ENCODE peak calls at places on chromosome 9, in six cellular contexts. Q is right lobe of liver, I is IMR-90, U is Caco-2, F is A673, L is esophagus squamous epithelium. E is an unnamed sample.

GRCh38 chr9:18534611-18535010 is 60.7 kb downstream of the ADAMTSL1 start:
- DNase-seq in U (no peak), Q (no peak), L (no peak), F (no peak), I (no peak), E (no peak)

GRCh38 chr9:16627967-16628366 is 242.5 kb downstream of the BNC2 start:
- DNase-seq in L (no peak), F (peak; percentile 7), Q (no peak), U (no peak), I (peak; percentile 96), E (no peak)

GRCh38 chr9:29212590-29213373 is 1639.5 kb upstream of the C9orf72 start:
- DNase-seq in Q (peak; percentile 35), L (no peak), U (no peak), I (no peak), F (peak; percentile 74), E (peak; percentile 41)

GRCh38 chr9:32069169-32069813 is 315.2 kb upstream of the ACO1 start:
- DNase-seq in F (peak; percentile 22), I (no peak), L (no peak), U (peak; percentile 14), Q (no peak), E (no peak)

GRCh38 chr9:5478214-5478613 is 27.9 kb downstream of the CD274 start:
- DNase-seq in Q (no peak), L (no peak), F (no peak), I (no peak), U (no peak), E (no peak)

GRCh38 chr9:91101598-91102168 is 260.0 kb downstream of the AUH start:
- DNase-seq in L (no peak), Q (no peak), U (no peak), F (no peak), I (no peak), E (no peak)

GRCh38 chr9:5817776-5818336 is 15.1 kb downstream of the ERMP1 start:
- DNase-seq in L (no peak), F (no peak), U (peak; percentile 47), I (peak; percentile 73), Q (no peak), E (no peak)

GRCh38 chr9:27749838-27750237 is 176.6 kb upstream of the C9orf72 start:
- DNase-seq in I (no peak), Q (no peak), L (no peak), F (no peak), U (no peak), E (no peak)

GRCh38 chr9:83967083-83967482 is 12.9 kb downstream of the HNRNPK start:
- DNase-seq in L (no peak), F (no peak), Q (no peak), I (no peak), U (no peak), E (no peak)

GRCh38 chr9:106557996-106558667 is 304.8 kb upstream of the ZNF462 start:
- DNase-seq in U (no peak), L (no peak), F (no peak), I (no peak), Q (peak; percentile 67), E (no peak)

GRCh38 chr9:28598396-28598795 is 1025.1 kb upstream of the C9orf72 start:
- DNase-seq in U (no peak), I (no peak), Q (no peak), L (no peak), F (no peak), E (no peak)

GRCh38 chr9:134992755-134993124 is 75.0 kb upstream of the FCN1 start:
- DNase-seq in I (no peak), U (no peak), F (peak; percentile 87), Q (no peak), L (no peak), E (no peak)

GRCh38 chr9:81195206-81195605 is 494.1 kb downstream of the TLE1 start:
- DNase-seq in F (no peak), I (no peak), Q (no peak), U (no peak), L (no peak), E (no peak)

GRCh38 chr9:93280661-93281259 is 96.8 kb downstream of the WNK2 start:
- DNase-seq in U (no peak), Q (no peak), I (no peak), L (no peak), F (no peak), E (no peak)

GRCh38 chr9:33265211-33265885 is 499 bp downstream of the CHMP5 start:
- DNase-seq in F (no peak), Q (no peak), I (no peak), L (no peak), U (no peak), E (no peak)

GRCh38 chr9:71891557-71892189 is 19.3 kb downstream of the ABHD17B start:
- DNase-seq in F (no peak), L (no peak), Q (no peak), I (no peak), U (no peak), E (no peak)

GRCh38 chr9:101437806-101438232 is 2.2 kb upstream of the ALDOB start:
- DNase-seq in I (no peak), L (no peak), U (no peak), F (no peak), Q (peak; percentile 90), E (no peak)

GRCh38 chr9:5626727-5627634 is 1.9 kb upstream of the RIC1 start:
- DNase-seq in L (no peak), U (no peak), F (peak; percentile 86), I (peak; percentile 69), Q (no peak), E (peak; percentile 78)

GRCh38 chr9:86330186-86330585 is 24.0 kb downstream of the TUT7 start:
- DNase-seq in L (no peak), F (no peak), Q (no peak), U (no peak), I (no peak), E (no peak)

GRCh38 chr9:3337515-3337914 is 188.3 kb downstream of the RFX3 start:
- DNase-seq in U (no peak), I (peak; percentile 79), Q (no peak), L (no peak), F (no peak), E (no peak)

GRCh38 chr9:94011134-94011533 is 56.0 kb upstream of the BARX1 start:
- DNase-seq in L (no peak), U (no peak), Q (no peak), F (no peak), I (no peak), E (no peak)

GRCh38 chr9:37446401-37446800 is 18.8 kb downstream of the ZBTB5 start:
- DNase-seq in U (no peak), L (no peak), F (no peak), I (no peak), Q (no peak), E (no peak)

GRCh38 chr9:133728856-133729645 is 9.1 kb downstream of the SARDH start:
- DNase-seq in U (no peak), Q (peak; percentile 27), I (no peak), F (no peak), L (no peak), E (no peak)

GRCh38 chr9:124248066-124248465 is 9.7 kb upstream of the NEK6 start:
- DNase-seq in L (no peak), Q (no peak), F (no peak), U (no peak), I (no peak), E (no peak)

GRCh38 chr9:109801484-109801883 is 21.5 kb downstream of the PALM2AKAP2 start:
- DNase-seq in Q (peak; percentile 74), F (no peak), I (no peak), U (no peak), L (no peak), E (no peak)

GRCh38 chr9:122036988-122037387 is 56.1 kb downstream of the TTLL11 start:
- DNase-seq in L (no peak), U (no peak), I (peak; percentile 68), Q (no peak), F (peak; percentile 69), E (no peak)

GRCh38 chr9:17003576-17004240 is 131.1 kb upstream of the CNTLN start:
- DNase-seq in L (no peak), Q (no peak), U (no peak), F (no peak), I (peak; percentile 83), E (no peak)

GRCh38 chr9:121699271-121700164 is 48.1 kb downstream of the DAB2IP start:
- DNase-seq in F (peak; percentile 56), I (peak; percentile 55), L (no peak), U (peak; percentile 42), Q (peak; percentile 67), E (peak; percentile 77)

GRCh38 chr9:131722260-131722659 is 17.6 kb downstream of the RAPGEF1 start:
- DNase-seq in U (no peak), I (no peak), Q (no peak), L (no peak), F (no peak), E (no peak)

GRCh38 chr9:128438343-128439109 is 17.3 kb upstream of the ODF2 start:
- DNase-seq in Q (peak; percentile 89), F (peak; percentile 89), I (peak; percentile 67), L (no peak), U (peak; percentile 88), E (peak; percentile 89)
- TF ChIP-seq CTCF in Q (peak; percentile 95), F (peak; percentile 97), I (peak; percentile 79), L (peak; percentile 95), U (peak; percentile 93), E (peak; percentile 98)

GRCh38 chr9:120439147-120439546 is 140.8 kb downstream of the CDK5RAP2 start:
- DNase-seq in U (peak; percentile 43), F (peak; percentile 23), I (peak; percentile 23), L (no peak), Q (no peak), E (no peak)
- TF ChIP-seq CTCF in U (peak; percentile 66), F (peak; percentile 67), I (peak; percentile 54), L (no peak), Q (peak; percentile 50), E (no peak)

GRCh38 chr9:115088856-115089255 is 29.1 kb downstream of the TNC start:
- DNase-seq in U (no peak), I (peak; percentile 65), Q (no peak), F (no peak), L (no peak), E (no peak)
- TF ChIP-seq CTCF in U (no peak), I (no peak), Q (no peak), F (no peak), L (no peak), E (no peak)

GRCh38 chr9:97638666-97639065 is 5.0 kb downstream of the NCBP1 start:
- DNase-seq in U (peak; percentile 11), Q (no peak), I (no peak), L (no peak), F (peak; percentile 12), E (no peak)
- TF ChIP-seq CTCF in U (no peak), Q (no peak), I (no peak), L (no peak), F (peak; percentile 27), E (no peak)

GRCh38 chr9:76219555-76220151 is 174.6 kb downstream of the RFK start:
- DNase-seq in I (peak; percentile 10), F (no peak), Q (no peak), U (no peak), L (no peak), E (no peak)
- TF ChIP-seq CTCF in I (peak; percentile 36), F (peak; percentile 45), Q (no peak), U (no peak), L (no peak), E (no peak)

DNA sequence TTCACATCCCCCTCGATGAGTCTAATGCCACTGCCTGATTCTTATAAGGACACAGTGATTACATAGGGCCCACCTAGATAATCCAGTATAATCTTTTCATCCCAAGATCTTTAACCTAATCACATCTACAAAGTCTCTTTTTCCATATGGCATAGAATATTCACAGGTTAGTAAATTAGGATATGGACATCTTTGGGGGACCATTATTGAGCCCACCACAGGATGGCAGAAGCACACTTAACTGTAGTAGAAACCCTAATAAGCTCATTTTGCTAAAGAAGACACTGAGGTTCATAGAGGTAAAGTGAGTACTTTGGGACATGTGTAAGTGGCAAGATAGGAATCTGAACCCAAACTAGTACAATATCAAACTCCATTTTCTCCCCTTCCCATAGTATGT is 38.9 kb downstream of the ASTN2 start:
- DNase-seq in U (no peak), I (no peak), L (no peak), F (no peak), Q (no peak), E (no peak)
- TF ChIP-seq CTCF in U (no peak), I (no peak), L (no peak), F (no peak), Q (no peak), E (no peak)